ENCODE peak calls at places on chromosomes 6 and 20, in ten cellular contexts. One of them, this sample, is unnamed.

GRCh38 chr20:49676581-49677291 is 36.9 kb downstream of the B4GALT5 start:
- DNase-seq in NCI-H510A treated with DMSO at 0.1 percent for 48 hours: no peak
- DNase-seq in AG04450: no peak
- DNase-seq in stimulated activated CD4-positive, alpha-beta T cell treated with anti-CD3 and anti-CD28 coated beads, Interleukin-15, amount 100 ng/mL, for 24 hours: peak
- DNase-seq in NCI-H1092 treated with DMSO at 0.1 percent for 48 hours: no peak
- DNase-seq in epithelial cell of esophagus: peak
- DNase-seq in HEK293T: no peak
- DNase-seq in EH: peak
- DNase-seq in CD8-positive, alpha-beta memory T cell: peak
- DNase-seq in T-helper 2 cell: peak
- DNase-seq in this sample: peak

GRCh38 chr6:39322306-39322850 is at the start of gene KCNK16:
- DNase-seq in NCI-H510A treated with DMSO at 0.1 percent for 48 hours: peak
- DNase-seq in AG04450: no peak
- DNase-seq in stimulated activated CD4-positive, alpha-beta T cell treated with anti-CD3 and anti-CD28 coated beads, Interleukin-15, amount 100 ng/mL, for 24 hours: no peak
- DNase-seq in NCI-H1092 treated with DMSO at 0.1 percent for 48 hours: peak
- DNase-seq in epithelial cell of esophagus: no peak
- DNase-seq in HEK293T: no peak
- DNase-seq in EH: no peak
- DNase-seq in CD8-positive, alpha-beta memory T cell: no peak
- DNase-seq in T-helper 2 cell: no peak
- DNase-seq in this sample: no peak

GRCh38 chr6:111980979-111981378 is 72.9 kb upstream of the CCN6 start:
- DNase-seq in NCI-H510A treated with DMSO at 0.1 percent for 48 hours: no peak
- DNase-seq in AG04450: no peak
- DNase-seq in stimulated activated CD4-positive, alpha-beta T cell treated with anti-CD3 and anti-CD28 coated beads, Interleukin-15, amount 100 ng/mL, for 24 hours: no peak
- DNase-seq in NCI-H1092 treated with DMSO at 0.1 percent for 48 hours: no peak
- DNase-seq in epithelial cell of esophagus: no peak
- DNase-seq in HEK293T: no peak
- DNase-seq in EH: no peak
- DNase-seq in CD8-positive, alpha-beta memory T cell: no peak
- DNase-seq in T-helper 2 cell: no peak
- DNase-seq in this sample: no peak

GRCh38 chr20:63580796-63581461 is 6.9 kb upstream of the HELZ2 start:
- DNase-seq in NCI-H510A treated with DMSO at 0.1 percent for 48 hours: no peak
- DNase-seq in AG04450: no peak
- DNase-seq in stimulated activated CD4-positive, alpha-beta T cell treated with anti-CD3 and anti-CD28 coated beads, Interleukin-15, amount 100 ng/mL, for 24 hours: peak
- DNase-seq in NCI-H1092 treated with DMSO at 0.1 percent for 48 hours: peak
- DNase-seq in epithelial cell of esophagus: peak
- DNase-seq in HEK293T: peak
- DNase-seq in EH: peak
- DNase-seq in CD8-positive, alpha-beta memory T cell: peak
- DNase-seq in T-helper 2 cell: peak
- DNase-seq in this sample: peak

GRCh38 chr6:68777956-68778355 is 142.9 kb downstream of the ADGRB3 start:
- DNase-seq in NCI-H510A treated with DMSO at 0.1 percent for 48 hours: peak
- DNase-seq in AG04450: no peak
- DNase-seq in stimulated activated CD4-positive, alpha-beta T cell treated with anti-CD3 and anti-CD28 coated beads, Interleukin-15, amount 100 ng/mL, for 24 hours: no peak
- DNase-seq in NCI-H1092 treated with DMSO at 0.1 percent for 48 hours: peak
- DNase-seq in epithelial cell of esophagus: peak
- DNase-seq in HEK293T: no peak
- DNase-seq in EH: peak
- DNase-seq in CD8-positive, alpha-beta memory T cell: no peak
- DNase-seq in T-helper 2 cell: no peak
- DNase-seq in this sample: no peak

GRCh38 chr6:4157506-4157905 is 22.1 kb upstream of the ECI2 start:
- DNase-seq in NCI-H510A treated with DMSO at 0.1 percent for 48 hours: no peak
- DNase-seq in AG04450: no peak
- DNase-seq in stimulated activated CD4-positive, alpha-beta T cell treated with anti-CD3 and anti-CD28 coated beads, Interleukin-15, amount 100 ng/mL, for 24 hours: no peak
- DNase-seq in NCI-H1092 treated with DMSO at 0.1 percent for 48 hours: no peak
- DNase-seq in epithelial cell of esophagus: no peak
- DNase-seq in HEK293T: no peak
- DNase-seq in EH: no peak
- DNase-seq in CD8-positive, alpha-beta memory T cell: no peak
- DNase-seq in T-helper 2 cell: no peak
- DNase-seq in this sample: no peak

GRCh38 chr6:133969285-133969946 is 16.4 kb downstream of the TBPL1 start:
- DNase-seq in NCI-H510A treated with DMSO at 0.1 percent for 48 hours: no peak
- DNase-seq in AG04450: no peak
- DNase-seq in stimulated activated CD4-positive, alpha-beta T cell treated with anti-CD3 and anti-CD28 coated beads, Interleukin-15, amount 100 ng/mL, for 24 hours: no peak
- DNase-seq in NCI-H1092 treated with DMSO at 0.1 percent for 48 hours: no peak
- DNase-seq in epithelial cell of esophagus: no peak
- DNase-seq in HEK293T: no peak
- DNase-seq in EH: no peak
- DNase-seq in CD8-positive, alpha-beta memory T cell: no peak
- DNase-seq in T-helper 2 cell: no peak
- DNase-seq in this sample: no peak

GRCh38 chr6:156949376-156949775 is 172.2 kb downstream of the ARID1B start:
- DNase-seq in NCI-H510A treated with DMSO at 0.1 percent for 48 hours: no peak
- DNase-seq in AG04450: peak
- DNase-seq in stimulated activated CD4-positive, alpha-beta T cell treated with anti-CD3 and anti-CD28 coated beads, Interleukin-15, amount 100 ng/mL, for 24 hours: no peak
- DNase-seq in NCI-H1092 treated with DMSO at 0.1 percent for 48 hours: no peak
- DNase-seq in epithelial cell of esophagus: peak
- DNase-seq in HEK293T: no peak
- DNase-seq in EH: peak
- DNase-seq in CD8-positive, alpha-beta memory T cell: no peak
- DNase-seq in T-helper 2 cell: no peak
- DNase-seq in this sample: peak

GRCh38 chr6:109472132-109472995 is 10.7 kb downstream of the ZBTB24 start:
- DNase-seq in NCI-H510A treated with DMSO at 0.1 percent for 48 hours: no peak
- DNase-seq in AG04450: no peak
- DNase-seq in stimulated activated CD4-positive, alpha-beta T cell treated with anti-CD3 and anti-CD28 coated beads, Interleukin-15, amount 100 ng/mL, for 24 hours: no peak
- DNase-seq in NCI-H1092 treated with DMSO at 0.1 percent for 48 hours: no peak
- DNase-seq in epithelial cell of esophagus: no peak
- DNase-seq in HEK293T: no peak
- DNase-seq in EH: no peak
- DNase-seq in CD8-positive, alpha-beta memory T cell: no peak
- DNase-seq in T-helper 2 cell: peak
- DNase-seq in this sample: no peak

GRCh38 chr20:6851136-6851535 is 83.7 kb downstream of the BMP2 start:
- DNase-seq in NCI-H510A treated with DMSO at 0.1 percent for 48 hours: no peak
- DNase-seq in AG04450: no peak
- DNase-seq in stimulated activated CD4-positive, alpha-beta T cell treated with anti-CD3 and anti-CD28 coated beads, Interleukin-15, amount 100 ng/mL, for 24 hours: no peak
- DNase-seq in NCI-H1092 treated with DMSO at 0.1 percent for 48 hours: no peak
- DNase-seq in epithelial cell of esophagus: no peak
- DNase-seq in HEK293T: no peak
- DNase-seq in EH: no peak
- DNase-seq in CD8-positive, alpha-beta memory T cell: no peak
- DNase-seq in T-helper 2 cell: no peak
- DNase-seq in this sample: no peak

GRCh38 chr20:62156592-62157386 is 13.2 kb downstream of the SS18L1 start:
- DNase-seq in NCI-H510A treated with DMSO at 0.1 percent for 48 hours: no peak
- DNase-seq in AG04450: no peak
- DNase-seq in stimulated activated CD4-positive, alpha-beta T cell treated with anti-CD3 and anti-CD28 coated beads, Interleukin-15, amount 100 ng/mL, for 24 hours: peak
- DNase-seq in NCI-H1092 treated with DMSO at 0.1 percent for 48 hours: peak
- DNase-seq in epithelial cell of esophagus: peak
- DNase-seq in HEK293T: peak
- DNase-seq in EH: peak
- DNase-seq in CD8-positive, alpha-beta memory T cell: peak
- DNase-seq in T-helper 2 cell: peak
- DNase-seq in this sample: peak

GRCh38 chr6:166757226-166758135 is 130.4 kb upstream of the RPS6KA2 start:
- DNase-seq in NCI-H510A treated with DMSO at 0.1 percent for 48 hours: peak
- DNase-seq in AG04450: no peak
- DNase-seq in stimulated activated CD4-positive, alpha-beta T cell treated with anti-CD3 and anti-CD28 coated beads, Interleukin-15, amount 100 ng/mL, for 24 hours: peak
- DNase-seq in NCI-H1092 treated with DMSO at 0.1 percent for 48 hours: peak
- DNase-seq in epithelial cell of esophagus: peak
- DNase-seq in HEK293T: no peak
- DNase-seq in EH: peak
- DNase-seq in CD8-positive, alpha-beta memory T cell: no peak
- DNase-seq in T-helper 2 cell: no peak
- DNase-seq in this sample: no peak

GRCh38 chr6:158285321-158285960 is 26.8 kb upstream of the TULP4 start:
- DNase-seq in NCI-H510A treated with DMSO at 0.1 percent for 48 hours: no peak
- DNase-seq in AG04450: no peak
- DNase-seq in stimulated activated CD4-positive, alpha-beta T cell treated with anti-CD3 and anti-CD28 coated beads, Interleukin-15, amount 100 ng/mL, for 24 hours: no peak
- DNase-seq in NCI-H1092 treated with DMSO at 0.1 percent for 48 hours: no peak
- DNase-seq in epithelial cell of esophagus: peak
- DNase-seq in HEK293T: no peak
- DNase-seq in EH: peak
- DNase-seq in CD8-positive, alpha-beta memory T cell: no peak
- DNase-seq in T-helper 2 cell: no peak
- DNase-seq in this sample: no peak

GRCh38 chr20:23937303-23938117 is 51.1 kb downstream of the GGTLC1 start:
- DNase-seq in NCI-H510A treated with DMSO at 0.1 percent for 48 hours: peak
- DNase-seq in AG04450: no peak
- DNase-seq in stimulated activated CD4-positive, alpha-beta T cell treated with anti-CD3 and anti-CD28 coated beads, Interleukin-15, amount 100 ng/mL, for 24 hours: peak
- DNase-seq in NCI-H1092 treated with DMSO at 0.1 percent for 48 hours: peak
- DNase-seq in epithelial cell of esophagus: peak
- DNase-seq in HEK293T: peak
- DNase-seq in EH: peak
- DNase-seq in CD8-positive, alpha-beta memory T cell: peak
- DNase-seq in T-helper 2 cell: peak
- DNase-seq in this sample: peak

GRCh38 chr20:18856873-18857272 is 43.3 kb downstream of the SCP2D1 start:
- DNase-seq in NCI-H510A treated with DMSO at 0.1 percent for 48 hours: no peak
- DNase-seq in AG04450: no peak
- DNase-seq in stimulated activated CD4-positive, alpha-beta T cell treated with anti-CD3 and anti-CD28 coated beads, Interleukin-15, amount 100 ng/mL, for 24 hours: no peak
- DNase-seq in NCI-H1092 treated with DMSO at 0.1 percent for 48 hours: no peak
- DNase-seq in epithelial cell of esophagus: no peak
- DNase-seq in HEK293T: no peak
- DNase-seq in EH: no peak
- DNase-seq in CD8-positive, alpha-beta memory T cell: no peak
- DNase-seq in T-helper 2 cell: no peak
- DNase-seq in this sample: no peak

GRCh38 chr6:6942826-6943225 is 164.9 kb upstream of the RREB1 start:
- DNase-seq in NCI-H510A treated with DMSO at 0.1 percent for 48 hours: peak
- DNase-seq in AG04450: no peak
- DNase-seq in stimulated activated CD4-positive, alpha-beta T cell treated with anti-CD3 and anti-CD28 coated beads, Interleukin-15, amount 100 ng/mL, for 24 hours: peak
- DNase-seq in NCI-H1092 treated with DMSO at 0.1 percent for 48 hours: peak
- DNase-seq in epithelial cell of esophagus: no peak
- DNase-seq in HEK293T: no peak
- DNase-seq in EH: peak
- DNase-seq in CD8-positive, alpha-beta memory T cell: no peak
- DNase-seq in T-helper 2 cell: no peak
- DNase-seq in this sample: no peak

GRCh38 chr20:46959081-46959692 is 64.5 kb downstream of the EYA2 start:
- DNase-seq in NCI-H510A treated with DMSO at 0.1 percent for 48 hours: no peak
- DNase-seq in AG04450: peak
- DNase-seq in stimulated activated CD4-positive, alpha-beta T cell treated with anti-CD3 and anti-CD28 coated beads, Interleukin-15, amount 100 ng/mL, for 24 hours: no peak
- DNase-seq in NCI-H1092 treated with DMSO at 0.1 percent for 48 hours: no peak
- DNase-seq in epithelial cell of esophagus: peak
- DNase-seq in HEK293T: no peak
- DNase-seq in EH: peak
- DNase-seq in CD8-positive, alpha-beta memory T cell: no peak
- DNase-seq in T-helper 2 cell: no peak
- DNase-seq in this sample: no peak

GRCh38 chr6:110756817-110757216 is 58.5 kb downstream of the CDK19 start:
- DNase-seq in NCI-H510A treated with DMSO at 0.1 percent for 48 hours: no peak
- DNase-seq in AG04450: no peak
- DNase-seq in stimulated activated CD4-positive, alpha-beta T cell treated with anti-CD3 and anti-CD28 coated beads, Interleukin-15, amount 100 ng/mL, for 24 hours: no peak
- DNase-seq in NCI-H1092 treated with DMSO at 0.1 percent for 48 hours: no peak
- DNase-seq in epithelial cell of esophagus: no peak
- DNase-seq in HEK293T: no peak
- DNase-seq in EH: no peak
- DNase-seq in CD8-positive, alpha-beta memory T cell: no peak
- DNase-seq in T-helper 2 cell: no peak
- DNase-seq in this sample: no peak

GRCh38 chr6:158231551-158232444 is 63.6 kb downstream of the GTF2H5 start:
- DNase-seq in NCI-H510A treated with DMSO at 0.1 percent for 48 hours: peak
- DNase-seq in AG04450: no peak
- DNase-seq in stimulated activated CD4-positive, alpha-beta T cell treated with anti-CD3 and anti-CD28 coated beads, Interleukin-15, amount 100 ng/mL, for 24 hours: peak
- DNase-seq in NCI-H1092 treated with DMSO at 0.1 percent for 48 hours: peak
- DNase-seq in epithelial cell of esophagus: peak
- DNase-seq in HEK293T: peak
- DNase-seq in EH: peak
- DNase-seq in CD8-positive, alpha-beta memory T cell: peak
- DNase-seq in T-helper 2 cell: peak
- DNase-seq in this sample: peak

GRCh38 chr6:108800510-108800909 is 47.7 kb upstream of the ARMC2 start:
- DNase-seq in NCI-H510A treated with DMSO at 0.1 percent for 48 hours: no peak
- DNase-seq in AG04450: no peak
- DNase-seq in stimulated activated CD4-positive, alpha-beta T cell treated with anti-CD3 and anti-CD28 coated beads, Interleukin-15, amount 100 ng/mL, for 24 hours: no peak
- DNase-seq in NCI-H1092 treated with DMSO at 0.1 percent for 48 hours: no peak
- DNase-seq in epithelial cell of esophagus: no peak
- DNase-seq in HEK293T: no peak
- DNase-seq in EH: no peak
- DNase-seq in CD8-positive, alpha-beta memory T cell: no peak
- DNase-seq in T-helper 2 cell: no peak
- DNase-seq in this sample: no peak

GRCh38 chr6:44921787-44922186 is 406.3 kb upstream of the RUNX2 start:
- DNase-seq in NCI-H510A treated with DMSO at 0.1 percent for 48 hours: no peak
- DNase-seq in AG04450: no peak
- DNase-seq in stimulated activated CD4-positive, alpha-beta T cell treated with anti-CD3 and anti-CD28 coated beads, Interleukin-15, amount 100 ng/mL, for 24 hours: no peak
- DNase-seq in NCI-H1092 treated with DMSO at 0.1 percent for 48 hours: no peak
- DNase-seq in epithelial cell of esophagus: peak
- DNase-seq in HEK293T: no peak
- DNase-seq in EH: no peak
- DNase-seq in CD8-positive, alpha-beta memory T cell: no peak
- DNase-seq in T-helper 2 cell: no peak
- DNase-seq in this sample: no peak

GRCh38 chr20:63265891-63266515 is 6.6 kb upstream of the ARFGAP1 start:
- DNase-seq in NCI-H510A treated with DMSO at 0.1 percent for 48 hours: no peak
- DNase-seq in AG04450: peak
- DNase-seq in stimulated activated CD4-positive, alpha-beta T cell treated with anti-CD3 and anti-CD28 coated beads, Interleukin-15, amount 100 ng/mL, for 24 hours: no peak
- DNase-seq in NCI-H1092 treated with DMSO at 0.1 percent for 48 hours: no peak
- DNase-seq in epithelial cell of esophagus: no peak
- DNase-seq in HEK293T: no peak
- DNase-seq in EH: peak
- DNase-seq in CD8-positive, alpha-beta memory T cell: no peak
- DNase-seq in T-helper 2 cell: no peak
- DNase-seq in this sample: no peak

GRCh38 chr20:61328906-61329558 is 77.0 kb downstream of the CDH4 start:
- DNase-seq in NCI-H510A treated with DMSO at 0.1 percent for 48 hours: no peak
- DNase-seq in AG04450: no peak
- DNase-seq in stimulated activated CD4-positive, alpha-beta T cell treated with anti-CD3 and anti-CD28 coated beads, Interleukin-15, amount 100 ng/mL, for 24 hours: no peak
- DNase-seq in NCI-H1092 treated with DMSO at 0.1 percent for 48 hours: no peak
- DNase-seq in epithelial cell of esophagus: peak
- DNase-seq in HEK293T: no peak
- DNase-seq in EH: no peak
- DNase-seq in CD8-positive, alpha-beta memory T cell: no peak
- DNase-seq in T-helper 2 cell: peak
- DNase-seq in this sample: no peak

GRCh38 chr6:161269310-161269709 is 4.6 kb downstream of the AGPAT4 start:
- DNase-seq in NCI-H510A treated with DMSO at 0.1 percent for 48 hours: no peak
- DNase-seq in AG04450: no peak
- DNase-seq in stimulated activated CD4-positive, alpha-beta T cell treated with anti-CD3 and anti-CD28 coated beads, Interleukin-15, amount 100 ng/mL, for 24 hours: no peak
- DNase-seq in NCI-H1092 treated with DMSO at 0.1 percent for 48 hours: no peak
- DNase-seq in epithelial cell of esophagus: no peak
- DNase-seq in HEK293T: no peak
- DNase-seq in EH: no peak
- DNase-seq in CD8-positive, alpha-beta memory T cell: no peak
- DNase-seq in T-helper 2 cell: no peak
- DNase-seq in this sample: no peak

GRCh38 chr6:125868996-125869395 is 78.2 kb downstream of the NCOA7 start:
- DNase-seq in NCI-H510A treated with DMSO at 0.1 percent for 48 hours: no peak
- DNase-seq in AG04450: no peak
- DNase-seq in stimulated activated CD4-positive, alpha-beta T cell treated with anti-CD3 and anti-CD28 coated beads, Interleukin-15, amount 100 ng/mL, for 24 hours: no peak
- DNase-seq in NCI-H1092 treated with DMSO at 0.1 percent for 48 hours: no peak
- DNase-seq in epithelial cell of esophagus: no peak
- DNase-seq in HEK293T: no peak
- DNase-seq in EH: no peak
- DNase-seq in CD8-positive, alpha-beta memory T cell: no peak
- DNase-seq in T-helper 2 cell: no peak
- DNase-seq in this sample: no peak

GRCh38 chr6:165515963-165516624 is 146.9 kb downstream of the PDE10A start:
- DNase-seq in NCI-H510A treated with DMSO at 0.1 percent for 48 hours: no peak
- DNase-seq in AG04450: no peak
- DNase-seq in stimulated activated CD4-positive, alpha-beta T cell treated with anti-CD3 and anti-CD28 coated beads, Interleukin-15, amount 100 ng/mL, for 24 hours: no peak
- DNase-seq in NCI-H1092 treated with DMSO at 0.1 percent for 48 hours: no peak
- DNase-seq in epithelial cell of esophagus: peak
- DNase-seq in HEK293T: no peak
- DNase-seq in EH: no peak
- DNase-seq in CD8-positive, alpha-beta memory T cell: no peak
- DNase-seq in T-helper 2 cell: no peak
- DNase-seq in this sample: no peak

GRCh38 chr6:133854633-133855598 is 34.0 kb upstream of the TCF21 start:
- DNase-seq in NCI-H510A treated with DMSO at 0.1 percent for 48 hours: no peak
- DNase-seq in AG04450: no peak
- DNase-seq in stimulated activated CD4-positive, alpha-beta T cell treated with anti-CD3 and anti-CD28 coated beads, Interleukin-15, amount 100 ng/mL, for 24 hours: peak
- DNase-seq in NCI-H1092 treated with DMSO at 0.1 percent for 48 hours: peak
- DNase-seq in epithelial cell of esophagus: no peak
- DNase-seq in HEK293T: no peak
- DNase-seq in EH: peak
- DNase-seq in CD8-positive, alpha-beta memory T cell: no peak
- DNase-seq in T-helper 2 cell: no peak
- DNase-seq in this sample: no peak

GRCh38 chr6:135627092-135627715 is 129.7 kb upstream of the AHI1 start:
- DNase-seq in NCI-H510A treated with DMSO at 0.1 percent for 48 hours: no peak
- DNase-seq in AG04450: no peak
- DNase-seq in stimulated activated CD4-positive, alpha-beta T cell treated with anti-CD3 and anti-CD28 coated beads, Interleukin-15, amount 100 ng/mL, for 24 hours: no peak
- DNase-seq in NCI-H1092 treated with DMSO at 0.1 percent for 48 hours: no peak
- DNase-seq in epithelial cell of esophagus: no peak
- DNase-seq in HEK293T: no peak
- DNase-seq in EH: no peak
- DNase-seq in CD8-positive, alpha-beta memory T cell: no peak
- DNase-seq in T-helper 2 cell: no peak
- DNase-seq in this sample: peak

This sample was measured in activated CD4-positive, alpha-beta T cell treated with anti-CD3 and anti-CD28 coated beads, Interleukin-2, amount 10 ng/mL, durations not matched to agents 24 days and 14 days.